ENCODE peak calls at places on chromosomes 7 and 10, in nine cellular contexts. C is uterus; Q is neural progenitor cell; M is left lung; A is fibroblast of lung; Z is lower leg skin; G is BJ; U is activated CD8-positive, alpha-beta T cell treated with anti-CD3 and anti-CD28 coated beads for 36 hours; V is SK-N-SH. L is an unnamed sample.

GRCh38 chr10:9227679-9228365 is 1173.3 kb downstream of the GATA3 start:
- DNase-seq in M (no peak), U (no peak), Z (no peak), G (no peak), V (no peak), C (no peak), A (no peak), Q (no peak), L (no peak)

GRCh38 chr7:100801833-100802568 is 25.3 kb downstream of the EPHB4 start:
- DNase-seq in M (peak), V (peak), Z (peak), A (peak), C (peak), U (no peak), G (peak), Q (no peak), L (no peak)

GRCh38 chr7:151873402-151873965 is 3.4 kb downstream of the PRKAG2 start:
- DNase-seq in Z (no peak), M (no peak), C (no peak), V (no peak), A (no peak), Q (no peak), G (no peak), U (no peak), L (no peak)

GRCh38 chr10:48254745-48255144 is 19.8 kb downstream of the FRMPD2 start:
- DNase-seq in U (no peak), G (no peak), A (no peak), Q (no peak), C (no peak), V (no peak), M (no peak), Z (no peak), L (no peak)

GRCh38 chr7:106205621-106206222 is 79.1 kb downstream of the NAMPT start:
- DNase-seq in Z (no peak), V (no peak), C (no peak), Q (no peak), M (no peak), G (no peak), U (no peak), A (peak), L (no peak)

GRCh38 chr7:27147211-27148030 is at the start of gene HOXA6:
- DNase-seq in G (no peak), Z (peak), A (peak), V (peak), U (no peak), C (peak), Q (no peak), M (peak), L (no peak)

GRCh38 chr7:137878333-137878961 is 31.7 kb upstream of the DGKI start:
- DNase-seq in U (no peak), Z (no peak), M (no peak), Q (no peak), G (no peak), C (peak), A (peak), V (no peak), L (no peak)

GRCh38 chr7:90538405-90538804 is 57.7 kb upstream of the CDK14 start:
- DNase-seq in M (no peak), G (no peak), V (no peak), Q (no peak), A (no peak), C (no peak), Z (no peak), U (no peak), L (no peak)

GRCh38 chr10:24944512-24945255 is 7.7 kb downstream of the PRTFDC1 start:
- DNase-seq in C (no peak), A (peak), Q (no peak), G (no peak), M (no peak), U (no peak), Z (no peak), V (no peak), L (no peak)

GRCh38 chr7:4730971-4731370 is 44.5 kb upstream of the AP5Z1 start:
- DNase-seq in V (no peak), M (no peak), Q (no peak), A (no peak), C (no peak), G (no peak), U (peak), Z (no peak), L (no peak)

GRCh38 chr7:113314594-113314993 is 196.2 kb upstream of the SMIM30 start:
- DNase-seq in C (no peak), Q (no peak), V (no peak), U (no peak), M (no peak), A (no peak), G (no peak), Z (no peak), L (no peak)

GRCh38 chr7:73519867-73520672 is 2.0 kb downstream of the BAZ1B start:
- DNase-seq in A (no peak), C (no peak), Z (no peak), G (no peak), Q (peak), U (peak), M (no peak), V (no peak), L (no peak)

GRCh38 chr10:4057021-4057420 is 272.0 kb upstream of the KLF6 start:
- DNase-seq in A (no peak), V (no peak), C (no peak), Z (peak), M (no peak), U (no peak), G (no peak), Q (no peak), L (no peak)

GRCh38 chr10:3773465-3774017 is 11.5 kb downstream of the KLF6 start:
- DNase-seq in G (peak), Z (no peak), C (no peak), Q (no peak), M (no peak), A (peak), V (no peak), U (no peak), L (no peak)

GRCh38 chr7:98802088-98802780 is 67.6 kb downstream of the TMEM130 start:
- DNase-seq in Z (peak), V (peak), C (no peak), U (peak), Q (peak), G (no peak), A (peak), M (peak), L (peak)

GRCh38 chr10:119616879-119617580 is 20.3 kb upstream of the TIAL1 start:
- DNase-seq in M (no peak), U (peak), Z (no peak), Q (no peak), A (peak), G (no peak), C (no peak), V (no peak), L (no peak)

GRCh38 chr7:134024729-134025128 is 102.4 kb upstream of the LRGUK start:
- DNase-seq in Z (no peak), G (no peak), U (no peak), Q (no peak), V (peak), M (no peak), A (peak), C (no peak), L (no peak)

GRCh38 chr7:155677688-155678087 is 33.2 kb downstream of the RBM33 start:
- DNase-seq in V (no peak), M (no peak), G (no peak), Z (no peak), C (no peak), Q (no peak), A (no peak), U (no peak), L (no peak)

GRCh38 chr10:57972783-57973182 is 294.9 kb downstream of the IPMK start:
- DNase-seq in Z (no peak), G (no peak), A (no peak), M (no peak), V (no peak), U (no peak), Q (no peak), C (no peak), L (no peak)

GRCh38 chr7:120864146-120864920 is 6.4 kb upstream of the TSPAN12 start:
- DNase-seq in C (no peak), M (no peak), Q (no peak), Z (no peak), U (no peak), A (no peak), G (no peak), V (no peak), L (no peak)

GRCh38 chr10:133405844-133406527 is 12.0 kb downstream of the MTG1 start:
- DNase-seq in C (no peak), Q (no peak), A (no peak), U (no peak), Z (no peak), V (no peak), G (peak), M (no peak), L (no peak)

GRCh38 chr10:60334991-60335390 is 54.7 kb downstream of the ANK3 start:
- DNase-seq in Z (no peak), G (peak), V (no peak), A (no peak), C (no peak), U (no peak), M (no peak), Q (no peak), L (no peak)

GRCh38 chr7:131293018-131293417 is 34.7 kb upstream of the MKLN1 start:
- DNase-seq in G (peak), A (peak), Z (no peak), M (no peak), V (no peak), Q (no peak), U (no peak), C (no peak), L (no peak)

GRCh38 chr7:27910341-27910740 is 170.4 kb downstream of the TAX1BP1 start:
- DNase-seq in U (no peak), G (no peak), Q (peak), A (no peak), M (no peak), V (no peak), Z (no peak), C (no peak), L (no peak)

GRCh38 chr10:5449227-5449626 is 36.9 kb downstream of the NET1 start:
- DNase-seq in C (no peak), A (no peak), Q (no peak), G (no peak), Z (no peak), M (no peak), U (no peak), V (no peak), L (no peak)

GRCh38 chr7:110130669-110131068 is 960.3 kb upstream of the LRRN3 start:
- DNase-seq in C (no peak), M (no peak), Q (no peak), A (peak), V (peak), G (no peak), Z (no peak), U (no peak), L (no peak)

GRCh38 chr10:101214446-101215396 is 14.5 kb downstream of the LBX1 start:
- DNase-seq in V (peak), U (peak), M (peak), Q (peak), G (no peak), C (peak), Z (no peak), A (peak), L (peak)

GRCh38 chr7:139776486-139777303 is 1.1 kb downstream of the HIPK2 start:
- DNase-seq in A (peak), Q (peak), G (no peak), V (peak), M (peak), Z (no peak), C (no peak), U (peak), L (peak)

GRCh38 chr7:158557441-158557755 is 30.2 kb downstream of the PTPRN2 start:
- DNase-seq in A (no peak), V (no peak), Z (no peak), U (no peak), Q (no peak), C (no peak), G (no peak), M (no peak), L (no peak)

GRCh38 chr10:89921422-89921821 is 220.0 kb downstream of the KIF20B start:
- DNase-seq in M (no peak), C (no peak), Z (no peak), V (no peak), A (no peak), U (no peak), Q (no peak), G (no peak), L (no peak)

GRCh38 chr10:15589109-15589508 is 130.6 kb downstream of the ITGA8 start:
- DNase-seq in Q (no peak), A (no peak), C (no peak), Z (no peak), V (no peak), U (no peak), G (no peak), M (no peak), L (no peak)

GRCh38 chr7:31633894-31634494 is 53.0 kb upstream of the PPP1R17 start:
- DNase-seq in C (peak), V (peak), U (peak), G (peak), M (no peak), Q (peak), Z (no peak), A (peak), L (no peak)

GRCh38 chr10:126468876-126469643 is 80.8 kb upstream of the ADAM12 start:
- DNase-seq in Q (no peak), G (no peak), M (no peak), A (peak), U (no peak), Z (no peak), C (no peak), V (no peak), L (no peak)

GRCh38 chr10:122463466-122464157 is 2.3 kb downstream of the HTRA1 start:
- DNase-seq in C (no peak), A (peak), U (no peak), Z (peak), M (no peak), V (no peak), G (no peak), Q (no peak), L (no peak)

GRCh38 chr7:155962191-155962967 is 150.1 kb upstream of the SHH start:
- DNase-seq in Q (no peak), C (no peak), U (peak), Z (no peak), M (no peak), V (no peak), G (no peak), A (peak), L (no peak)

GRCh38 chr7:151342811-151343210 is 1.2 kb downstream of the NUB1 start:
- DNase-seq in U (peak), C (no peak), M (no peak), G (no peak), V (peak), Q (no peak), A (no peak), Z (no peak), L (no peak)

GRCh38 chr7:38057829-38058228 is 120.2 kb upstream of the STARD3NL start:
- DNase-seq in U (no peak), M (no peak), Z (no peak), Q (no peak), V (no peak), G (no peak), A (no peak), C (no peak), L (no peak)

GRCh38 chr7:116293139-116293538 is 82.8 kb downstream of the TES start:
- DNase-seq in U (no peak), Z (no peak), M (no peak), V (no peak), G (no peak), A (no peak), C (no peak), Q (no peak), L (no peak)
- TF ChIP-seq CTCF in U (no peak), Z (no peak), M (no peak), V (peak), G (peak), A (peak), C (no peak), Q (peak), L (no peak)

GRCh38 chr7:146713907-146714306 is 597.3 kb downstream of the CNTNAP2 start:
- DNase-seq in U (no peak), A (no peak), M (no peak), C (no peak), Q (no peak), Z (no peak), V (no peak), G (no peak), L (no peak)
- TF ChIP-seq CTCF in U (no peak), A (no peak), M (no peak), C (no peak), Q (no peak), Z (no peak), V (no peak), G (no peak), L (no peak)

GRCh38 chr10:86372785-86373239 is 6.2 kb upstream of the GRID1 start:
- DNase-seq in Q (no peak), G (no peak), M (no peak), A (no peak), Z (no peak), U (no peak), V (no peak), C (no peak), L (no peak)

GRCh38 chr10:86371116-86371515 is 4.5 kb upstream of the GRID1 start:
- DNase-seq in A (no peak), U (no peak), M (no peak), Q (no peak), G (no peak), Z (no peak), V (no peak), C (no peak), L (no peak)

GRCh38 chr10:86373251-86373650 is 6.7 kb upstream of the GRID1 start:
- DNase-seq in M (no peak), V (no peak), G (no peak), C (no peak), A (no peak), Z (no peak), Q (no peak), U (no peak), L (no peak)

GRCh38 chr10:86372119-86372784 is 5.7 kb upstream of the GRID1 start:
- DNase-seq in V (no peak), A (no peak), M (no peak), C (no peak), Z (no peak), Q (no peak), U (no peak), G (no peak), L (no peak)

DNA sequence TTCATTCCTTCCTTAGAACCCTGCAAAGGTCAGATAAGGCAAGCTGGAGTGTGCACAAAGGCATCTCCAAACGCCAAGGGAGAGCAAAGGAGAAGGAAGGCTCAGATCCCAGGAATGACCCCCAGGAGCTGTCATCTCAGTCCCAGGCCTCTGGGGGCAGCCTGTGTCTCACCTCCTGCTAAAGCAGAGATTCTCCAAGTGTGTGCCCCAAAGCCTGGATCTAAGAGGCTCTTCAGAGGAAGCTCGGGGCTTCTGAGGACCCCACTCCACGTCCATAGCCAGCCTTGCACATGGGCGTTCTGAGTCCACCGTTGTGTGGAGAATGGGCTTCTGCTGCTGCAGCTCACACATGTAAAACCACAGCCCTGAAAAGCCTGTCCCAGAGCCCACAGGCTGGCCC is 5.1 kb upstream of the GRID1 start:
- DNase-seq in A (no peak), V (no peak), G (no peak), C (no peak), Z (no peak), M (no peak), Q (no peak), U (no peak), L (no peak)
- TF ChIP-seq CTCF in A (no peak), V (no peak), G (no peak), C (no peak), Z (no peak), M (no peak), Q (peak), U (no peak), L (no peak)

GRCh38 chr10:93775330-93775729 is 17.6 kb downstream of the LGI1 start:
- DNase-seq in M (no peak), Z (no peak), Q (no peak), A (no peak), U (no peak), C (no peak), V (no peak), G (no peak), L (no peak)
- TF ChIP-seq CTCF in M (no peak), Z (no peak), Q (no peak), A (no peak), U (no peak), C (no peak), V (no peak), G (no peak), L (no peak)

GRCh38 chr7:117791877-117792780 is 81.1 kb downstream of the CTTNBP2 start:
- DNase-seq in V (no peak), A (no peak), C (no peak), Z (peak), G (no peak), U (no peak), Q (no peak), M (no peak), L (no peak)
- TF ChIP-seq CTCF in V (no peak), A (no peak), C (no peak), Z (no peak), G (no peak), U (no peak), Q (no peak), M (no peak), L (no peak)

GRCh38 chr10:71809628-71810027 is 36.3 kb upstream of the VSIR start:
- DNase-seq in Z (no peak), C (no peak), M (peak), V (no peak), G (no peak), Q (no peak), A (no peak), U (no peak), L (no peak)

GRCh38 chr10:71812913-71813590 is 38.0 kb downstream of the PSAP start:
- DNase-seq in V (no peak), A (no peak), Q (no peak), C (no peak), G (no peak), U (no peak), Z (no peak), M (no peak), L (no peak)

GRCh38 chr10:71810048-71810750 is 36.9 kb upstream of the VSIR start:
- DNase-seq in G (no peak), V (no peak), C (no peak), Z (no peak), A (no peak), Q (no peak), M (no peak), U (no peak), L (no peak)

GRCh38 chr10:71811351-71811750 is 38.0 kb upstream of the VSIR start:
- DNase-seq in U (no peak), Q (no peak), Z (no peak), M (no peak), V (no peak), G (no peak), A (no peak), C (no peak), L (no peak)

DNA sequence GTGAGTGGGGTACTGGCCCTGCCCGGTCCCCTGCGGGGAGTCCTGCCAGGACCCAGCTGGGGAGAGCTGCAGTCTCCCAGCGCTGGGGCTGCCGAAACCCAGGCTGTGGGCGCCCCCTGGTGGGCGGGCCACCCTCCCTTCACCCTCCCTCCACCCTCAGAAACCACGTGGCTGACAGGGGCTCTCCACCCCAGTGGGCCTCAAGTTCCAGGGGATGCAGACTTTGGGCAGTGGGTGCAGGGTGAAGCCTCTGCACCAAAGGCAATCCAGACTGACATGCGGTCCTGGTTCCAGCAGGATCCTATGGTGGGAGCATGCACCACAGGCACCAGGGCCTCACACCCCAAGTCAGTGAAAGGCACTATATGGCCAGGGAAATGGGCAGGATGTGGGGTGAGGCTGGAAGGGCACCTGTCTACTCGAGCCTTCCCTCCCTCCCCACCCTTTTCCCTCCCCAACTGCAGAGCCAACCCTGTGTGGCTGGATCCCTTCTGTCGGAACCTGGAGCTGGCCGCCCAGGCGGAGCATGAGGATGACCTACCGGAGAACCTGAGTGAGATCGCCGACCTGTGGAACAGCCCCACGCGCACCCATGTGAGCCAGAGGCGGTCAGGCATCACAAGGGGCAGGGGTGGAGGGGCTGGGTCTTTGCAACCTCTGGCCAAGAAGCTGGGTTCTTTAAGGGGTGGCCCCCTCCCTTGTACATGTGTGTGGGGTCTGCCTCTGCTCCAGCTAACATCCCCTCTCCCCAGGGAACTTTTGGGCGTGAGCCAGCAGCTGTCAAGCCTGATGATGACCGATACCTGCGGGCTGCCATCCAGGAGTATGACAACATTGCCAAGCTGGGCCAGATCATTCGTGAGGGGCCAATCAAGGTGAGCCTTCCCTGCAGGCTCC is 38.8 kb downstream of the PSAP start:
- DNase-seq in V (peak), U (peak), G (no peak), Q (peak), A (peak), M (peak), Z (peak), C (peak), L (peak)
- TF ChIP-seq CTCF in V (peak), U (peak), G (peak), Q (peak), A (peak), M (peak), Z (no peak), C (peak), L (no peak)

GRCh38 chr10:124962421-124962820 is 20.5 kb downstream of the ZRANB1 start:
- DNase-seq in U (no peak), C (no peak), Z (no peak), M (no peak), A (peak), G (no peak), V (no peak), Q (no peak), L (no peak)
- TF ChIP-seq CTCF in U (no peak), C (no peak), Z (no peak), M (no peak), A (no peak), G (no peak), V (no peak), Q (no peak), L (no peak)